ENCODE peak calls at places on chromosomes 5 and 9, in ten cellular contexts. H is right atrium auricular region, X is iPS DF 6.9, V is A549, A is IMR-90, T is endodermal cell, M is HCT116, F is PC-9, K is aorta, W is spleen. G is an unnamed sample. For H3K4me1, the result is how much of the 10 kb centered on the place peaks cover.

GRCh38 chr9:79663878-79664277 is 92.1 kb downstream of the TLE4 start:
- DNase-seq in M (no peak), X (no peak), H (no peak), V (no peak), K (no peak), A (no peak), F (no peak), W (no peak), T (no peak), G (peak)

GRCh38 chr5:125450803-125451202 is 704.4 kb upstream of the ZNF608 start:
- DNase-seq in A (peak), K (no peak), X (no peak), V (no peak), T (no peak), F (no peak), H (no peak), W (no peak), M (no peak), G (no peak)

GRCh38 chr9:33852216-33852826 is 35.4 kb downstream of the UBE2R2 start:
- DNase-seq in T (peak), K (peak), W (peak), A (peak), H (peak), V (peak), X (peak), F (no peak), M (peak), G (peak)

GRCh38 chr5:150272531-150272930 is 17.0 kb downstream of the CAMK2A start:
- DNase-seq in V (peak), F (peak), W (no peak), A (peak), M (no peak), T (peak), H (no peak), K (no peak), X (no peak), G (peak)

GRCh38 chr5:172688735-172689572 is 47.9 kb downstream of the NEURL1B start:
- DNase-seq in W (peak), V (no peak), H (no peak), A (peak), T (no peak), K (peak), X (no peak), M (no peak), F (peak), G (no peak)

GRCh38 chr5:173472164-173472563 is 143.9 kb upstream of the STC2 start:
- DNase-seq in T (peak), H (peak), W (no peak), X (no peak), K (peak), A (peak), F (peak), V (peak), M (peak), G (peak)

GRCh38 chr5:113480243-113480642 is 8.0 kb downstream of the MCC start:
- DNase-seq in M (no peak), T (no peak), F (peak), A (no peak), H (no peak), W (no peak), X (no peak), K (no peak), V (no peak), G (no peak)

GRCh38 chr5:80967500-80968181 is 7.5 kb downstream of the RASGRF2 start:
- DNase-seq in W (no peak), T (no peak), K (no peak), F (peak), V (peak), M (no peak), X (no peak), H (no peak), A (peak), G (no peak)

GRCh38 chr5:119290607-119291006 is 65.2 kb upstream of the TNFAIP8 start:
- DNase-seq in X (no peak), F (no peak), W (no peak), M (no peak), A (no peak), V (no peak), H (no peak), K (no peak), T (no peak), G (no peak)

GRCh38 chr5:119289413-119289812 is 66.4 kb upstream of the TNFAIP8 start:
- DNase-seq in H (no peak), T (no peak), A (no peak), F (no peak), M (no peak), X (no peak), K (no peak), V (no peak), W (no peak), G (no peak)

GRCh38 chr5:119291056-119291455 is 64.8 kb upstream of the TNFAIP8 start:
- DNase-seq in V (no peak), K (no peak), W (no peak), M (no peak), X (no peak), H (no peak), T (no peak), F (no peak), A (no peak), G (no peak)

GRCh38 chr5:119288364-119289047 is 67.3 kb upstream of the TNFAIP8 start:
- DNase-seq in M (no peak), H (no peak), A (peak), V (no peak), X (no peak), W (no peak), K (no peak), F (peak), T (no peak), G (no peak)

GRCh38 chr5:119290161-119290569 is 65.7 kb upstream of the TNFAIP8 start:
- DNase-seq in H (no peak), X (no peak), W (no peak), M (no peak), A (peak), F (no peak), T (no peak), K (no peak), V (no peak), G (no peak)
- H3K4me1 ChIP-seq in H (under half), X (under half), W (under half), M (under half), A (under half), F (under half), T (under half), K (under half), V (half or more), G (under half)

GRCh38 chr5:22852807-22853670 is at the start of gene CDH12:
- DNase-seq in T (peak), M (no peak), W (peak), F (no peak), K (no peak), H (no peak), X (peak), V (no peak), A (no peak), G (no peak)
- H3K4me3 ChIP-seq in T (peak), M (no peak), W (peak), F (no peak), K (no peak), H (peak), X (peak), V (peak), A (no peak), G (peak)

GRCh38 chr9:131404987-131405386 is 11.1 kb downstream of the PRRC2B start:
- DNase-seq in F (no peak), T (no peak), W (no peak), H (no peak), X (no peak), V (no peak), K (peak), M (no peak), A (no peak), G (no peak)
- H3K4me1 ChIP-seq in F (under half), T (under half), W (half or more), H (under half), X (under half), V (half or more), K (under half), M (under half), A (under half), G (half or more)

GRCh38 chr9:133137451-133138231 is 16.6 kb upstream of the RALGDS start:
- DNase-seq in F (no peak), A (no peak), K (no peak), H (no peak), V (no peak), M (no peak), T (no peak), X (no peak), W (no peak), G (no peak)

GRCh38 chr9:133134419-133135190 is 13.6 kb upstream of the RALGDS start:
- DNase-seq in W (no peak), M (no peak), X (no peak), H (no peak), F (no peak), K (no peak), A (no peak), T (no peak), V (no peak), G (no peak)

GRCh38 chr9:133133680-133134418 is 12.8 kb upstream of the RALGDS start:
- DNase-seq in H (peak), T (peak), F (peak), A (peak), K (peak), W (peak), X (no peak), M (peak), V (peak), G (peak)

GRCh38 chr9:133132174-133132573 is 11.1 kb upstream of the RALGDS start:
- DNase-seq in W (no peak), A (no peak), V (no peak), X (no peak), F (no peak), H (no peak), T (no peak), M (no peak), K (no peak), G (no peak)

DNA sequence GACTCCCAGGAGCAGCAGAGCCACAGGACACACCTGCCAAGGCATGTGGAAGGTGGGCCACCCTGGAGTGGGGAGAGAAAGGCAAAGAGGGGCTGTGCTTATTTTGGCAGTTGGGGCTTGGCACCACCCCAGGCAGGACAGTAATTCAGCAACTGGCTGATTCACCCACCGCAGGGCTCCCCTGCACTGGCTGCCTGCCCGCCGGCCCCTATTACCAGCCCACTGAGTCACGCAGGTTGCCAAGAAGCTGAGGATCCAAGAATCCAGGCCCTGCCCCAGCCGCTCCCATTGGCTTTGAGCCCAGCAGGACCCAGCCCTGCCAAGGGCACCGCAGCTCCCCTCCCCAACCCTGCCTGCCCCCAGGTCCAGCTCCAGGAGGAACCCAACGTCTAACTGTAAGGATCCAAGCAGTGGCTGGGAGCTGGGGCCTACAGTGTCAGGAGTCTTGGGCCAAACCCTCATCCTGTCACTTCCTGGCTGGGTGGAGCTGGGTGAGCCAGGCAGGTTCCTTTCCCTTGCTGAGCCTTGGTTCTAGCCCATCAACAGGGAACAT is 14.2 kb upstream of the RALGDS start:
- DNase-seq in V (peak), A (peak), K (peak), H (peak), M (peak), W (no peak), F (peak), T (no peak), X (no peak), G (peak)
- H3K4me3 ChIP-seq in V (no peak), A (no peak), K (no peak), H (no peak), M (no peak), W (no peak), F (peak), T (no peak), X (no peak), G (no peak)

GRCh38 chr9:101341958-101342357 is 42.8 kb downstream of the BAAT start:
- DNase-seq in M (no peak), A (no peak), V (no peak), W (no peak), X (no peak), H (no peak), F (no peak), K (no peak), T (no peak), G (no peak)
- H3K4me1 ChIP-seq in M (under half), A (under half), V (under half), W (under half), X (under half), H (under half), F (under half), K (under half), T (under half), G (under half)

DNA sequence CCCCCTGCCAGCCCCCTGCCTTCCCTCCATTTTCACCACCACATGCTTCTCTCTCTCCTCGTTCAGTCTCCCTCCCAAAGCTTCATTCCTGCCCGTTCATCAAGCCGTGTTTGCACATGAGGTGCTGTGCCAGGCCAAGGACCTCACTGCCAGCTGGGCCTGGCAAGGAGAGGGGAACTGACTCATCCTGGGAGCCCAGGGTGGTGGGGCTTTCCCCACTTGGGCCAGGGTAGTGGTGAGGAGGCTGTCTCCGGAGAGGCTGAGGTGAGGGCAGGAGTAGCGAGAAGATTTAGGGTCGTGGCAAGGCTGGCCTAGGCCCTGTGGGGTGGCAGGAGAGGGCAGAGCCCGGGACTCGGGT is 30.4 kb upstream of the NOTCH1 start:
- DNase-seq in V (peak), H (no peak), T (no peak), F (peak), K (peak), W (no peak), X (no peak), M (no peak), A (peak), G (no peak)
- H3K4me3 ChIP-seq in V (no peak), H (no peak), T (no peak), F (no peak), K (no peak), W (no peak), X (no peak), M (no peak), A (no peak), G (no peak)

G was measured in SJCRH30.